ENCODE peak calls at places on chromosome 18, in eight cellular contexts. D, T, L, M, Z, Q, X and H are unnamed samples.

GRCh38 chr18:79792988-79793355 is 4.8 kb upstream of the KCNG2 start:
- DNase-seq in D (peak; percentile 76), M (peak; percentile 49), Q (no peak), L (no peak), Z (no peak), T (no peak), X (no peak), H (peak; percentile 55)

GRCh38 chr18:46335551-46336059 is 231.4 kb downstream of the HAUS1 start:
- DNase-seq in X (no peak), T (no peak), M (peak; percentile 49), L (no peak), Z (no peak), Q (no peak), D (no peak), H (no peak)

GRCh38 chr18:3790702-3791101 is 340.7 kb downstream of the TGIF1 start:
- DNase-seq in Q (no peak), T (no peak), X (no peak), L (no peak), M (no peak), Z (no peak), D (no peak), H (no peak)

GRCh38 chr18:36734589-36734988 is 94.2 kb downstream of the TPGS2 start:
- DNase-seq in Q (no peak), L (no peak), T (no peak), Z (no peak), M (no peak), X (no peak), D (no peak), H (no peak)

GRCh38 chr18:39724652-39725051 is 2159.1 kb upstream of the CELF4 start:
- DNase-seq in Q (no peak), D (no peak), L (no peak), T (no peak), X (no peak), M (no peak), Z (no peak), H (no peak)

GRCh38 chr18:68822926-68823325 is 25.0 kb downstream of the CCDC102B start:
- DNase-seq in Q (no peak), X (no peak), T (no peak), D (no peak), M (no peak), L (no peak), Z (no peak), H (no peak)

GRCh38 chr18:1094408-1094807 is 189.7 kb downstream of the ADCYAP1 start:
- DNase-seq in Q (no peak), Z (no peak), T (no peak), X (no peak), D (no peak), L (no peak), M (no peak), H (no peak)

GRCh38 chr18:55706893-55707292 is 118.9 kb upstream of the TCF4 start:
- DNase-seq in Q (no peak), X (no peak), M (no peak), L (no peak), Z (no peak), D (no peak), T (no peak), H (no peak)

GRCh38 chr18:3526421-3527354 is 76.7 kb downstream of the TGIF1 start:
- DNase-seq in T (no peak), Z (no peak), X (no peak), D (peak; percentile 58), L (no peak), Q (no peak), M (no peak), H (peak; percentile 48)

GRCh38 chr18:39721712-39722111 is 2156.1 kb upstream of the CELF4 start:
- DNase-seq in Z (no peak), M (no peak), Q (no peak), L (no peak), T (no peak), D (no peak), X (no peak), H (no peak)

GRCh38 chr18:75916641-75916982 is 489.1 kb upstream of the SMIM21 start:
- DNase-seq in Q (no peak), X (no peak), T (no peak), Z (no peak), M (no peak), L (no peak), D (no peak), H (no peak)

GRCh38 chr18:79851981-79852380 is 54.2 kb downstream of the KCNG2 start:
- DNase-seq in X (no peak), Q (no peak), D (no peak), T (no peak), M (no peak), Z (no peak), L (no peak), H (no peak)

GRCh38 chr18:14189858-14190257 is 57.6 kb upstream of the ZNF519 start:
- DNase-seq in Q (no peak), D (no peak), X (no peak), T (no peak), M (no peak), L (no peak), Z (no peak), H (no peak)

GRCh38 chr18:78688916-78689315 is 290.7 kb upstream of the SALL3 start:
- DNase-seq in X (no peak), D (no peak), Q (no peak), L (no peak), T (no peak), Z (no peak), M (no peak), H (no peak)

GRCh38 chr18:24868760-24869237 is 408.4 kb downstream of the HRH4 start:
- DNase-seq in T (no peak), M (no peak), L (no peak), Z (no peak), X (no peak), D (no peak), Q (no peak), H (no peak)

GRCh38 chr18:11654736-11655604 is 34.1 kb upstream of the GNAL start:
- DNase-seq in D (peak; percentile 75), Q (no peak), Z (peak; percentile 41), M (peak; percentile 67), L (no peak), T (no peak), X (peak; percentile 3), H (peak; percentile 72)

GRCh38 chr18:2002178-2002577 is 569.1 kb downstream of the METTL4 start:
- DNase-seq in T (no peak), M (peak; percentile 31), Z (no peak), X (no peak), D (no peak), Q (no peak), L (no peak), H (no peak)

GRCh38 chr18:35861367-35862114 is 110.9 kb upstream of the RMP24 start:
- DNase-seq in Q (no peak), M (no peak), T (no peak), Z (no peak), D (no peak), L (no peak), X (no peak), H (no peak)

GRCh38 chr18:21820035-21820810 is 79.6 kb downstream of the MIB1 start:
- DNase-seq in M (no peak), Z (no peak), L (no peak), D (peak; percentile 6), X (no peak), Q (no peak), T (no peak), H (peak; percentile 17)

GRCh38 chr18:58180738-58181353 is 136.8 kb downstream of the NEDD4L start:
- DNase-seq in X (peak; percentile 35), T (peak; percentile 56), L (peak; percentile 49), Z (peak; percentile 72), Q (peak; percentile 7), D (peak; percentile 74), M (no peak), H (peak; percentile 75)

GRCh38 chr18:26821181-26821580 is 44.3 kb downstream of the AQP4 start:
- DNase-seq in L (no peak), M (no peak), X (no peak), T (no peak), D (no peak), Z (no peak), Q (no peak), H (no peak)

GRCh38 chr18:903703-904102 is 968 bp upstream of the ADCYAP1 start:
- DNase-seq in T (peak; percentile 46), D (peak; percentile 48), Z (no peak), X (no peak), M (peak; percentile 68), L (peak; percentile 16), Q (no peak), H (no peak)

GRCh38 chr18:79616651-79617518 is 62.7 kb upstream of the CTDP1 start:
- DNase-seq in D (no peak), L (no peak), T (no peak), Z (peak; percentile 3), X (no peak), Q (no peak), M (peak; percentile 50), H (no peak)

GRCh38 chr18:58005885-58006523 is 38.0 kb upstream of the NEDD4L start:
- DNase-seq in X (no peak), Q (no peak), Z (no peak), D (no peak), T (no peak), L (no peak), M (no peak), H (no peak)

GRCh38 chr18:46297621-46298020 is 193.4 kb downstream of the HAUS1 start:
- DNase-seq in Z (no peak), L (no peak), M (no peak), T (no peak), Q (no peak), X (no peak), D (no peak), H (no peak)

GRCh38 chr18:56459451-56459777 is 179.0 kb downstream of the TXNL1 start:
- DNase-seq in Z (no peak), M (no peak), T (no peak), L (no peak), X (no peak), D (no peak), Q (no peak), H (no peak)

GRCh38 chr18:46239998-46240397 is 135.8 kb downstream of the HAUS1 start:
- DNase-seq in M (no peak), Q (no peak), Z (no peak), L (no peak), D (no peak), X (no peak), T (no peak), H (no peak)

GRCh38 chr18:75478996-75479870 is 51.7 kb upstream of the SMIM21 start:
- DNase-seq in T (no peak), D (peak; percentile 58), Z (no peak), M (no peak), Q (no peak), L (peak; percentile 49), X (no peak), H (peak; percentile 35)

GRCh38 chr18:58761241-58761969 is 90.1 kb downstream of the MALT1 start:
- DNase-seq in T (no peak), Z (no peak), L (no peak), M (no peak), Q (no peak), X (no peak), D (peak; percentile 66), H (peak; percentile 71)

GRCh38 chr18:48753741-48754140 is 197.0 kb downstream of the SMAD7 start:
- DNase-seq in Q (no peak), D (no peak), M (no peak), X (no peak), Z (no peak), L (no peak), T (no peak), H (no peak)

GRCh38 chr18:77101410-77102245 is 31.0 kb downstream of the MBP start:
- DNase-seq in Z (peak; percentile 64), D (peak; percentile 65), Q (peak; percentile 25), L (no peak), M (peak; percentile 93), X (no peak), T (peak; percentile 48), H (peak; percentile 66)

GRCh38 chr18:2932247-2933181 is 80.4 kb downstream of the LPIN2 start:
- DNase-seq in Z (no peak), L (peak; percentile 74), M (no peak), Q (no peak), T (peak; percentile 38), D (peak; percentile 67), X (no peak), H (peak; percentile 74)

GRCh38 chr18:48460929-48461583 is 51.9 kb upstream of the ZBTB7C start:
- DNase-seq in X (no peak), L (no peak), D (no peak), Q (no peak), M (no peak), Z (no peak), T (no peak), H (no peak)

GRCh38 chr18:69935319-69936190 is 12.1 kb downstream of the CD226 start:
- DNase-seq in D (peak; percentile 24), X (peak; percentile 74), T (peak; percentile 88), M (no peak), Z (peak; percentile 51), L (peak; percentile 78), Q (peak; percentile 76), H (peak; percentile 38)